ENCODE peak calls at places on chromosomes 7 and 10, in seven cellular contexts. D, L, K, U, Y, C and Z are unnamed samples.

GRCh38 chr10:25063644-25064043 is 47.2 kb downstream of the THNSL1 start:
- DNase-seq in C (no peak), L (no peak), Y (no peak), U (no peak), K (no peak), D (no peak), Z (no peak)

GRCh38 chr7:42234736-42235135 is 2.3 kb downstream of the GLI3 start:
- DNase-seq in U (no peak), L (no peak), K (no peak), D (no peak), C (no peak), Y (no peak), Z (no peak)

GRCh38 chr7:80134536-80135305 is at the start of gene GNAI1:
- DNase-seq in L (peak; percentile 81), D (peak; percentile 34), U (peak; percentile 86), C (no peak), Y (no peak), K (peak; percentile 66), Z (peak; percentile 79)

GRCh38 chr7:5594616-5595544 is 171.2 kb upstream of the TNRC18 start:
- DNase-seq in K (peak; percentile 54), L (no peak), D (no peak), Y (no peak), U (no peak), C (no peak), Z (no peak)

GRCh38 chr7:27585781-27586447 is 76.8 kb downstream of the HIBADH start:
- DNase-seq in L (no peak), C (no peak), Y (no peak), D (no peak), U (no peak), K (no peak), Z (no peak)

GRCh38 chr7:32516551-32517082 is 21.3 kb downstream of the AVL9 start:
- DNase-seq in C (no peak), D (no peak), U (no peak), K (no peak), L (no peak), Y (no peak), Z (no peak)

GRCh38 chr10:33623677-33624076 is 289.2 kb upstream of the NRP1 start:
- DNase-seq in C (no peak), Y (no peak), U (no peak), D (no peak), L (no peak), K (no peak), Z (no peak)

GRCh38 chr7:117011419-117012260 is 58.3 kb downstream of the ST7 start:
- DNase-seq in C (no peak), K (no peak), U (no peak), D (no peak), Y (no peak), L (no peak), Z (no peak)

GRCh38 chr10:125157473-125157865 is 2.9 kb downstream of the CTBP2 start:
- DNase-seq in D (no peak), Y (no peak), L (peak; percentile 58), K (no peak), U (no peak), C (no peak), Z (peak; percentile 16)

GRCh38 chr10:5234106-5234877 is 37.7 kb downstream of the AKR1C4 start:
- DNase-seq in Y (no peak), U (peak; percentile 73), L (peak; percentile 34), C (no peak), K (peak; percentile 79), D (no peak), Z (no peak)

GRCh38 chr7:19834566-19834965 is 61.1 kb upstream of the TMEM196 start:
- DNase-seq in U (peak; percentile 8), K (no peak), Y (no peak), C (no peak), L (no peak), D (peak; percentile 32), Z (no peak)

GRCh38 chr7:108002726-108003590 is at the start of gene LAMB1:
- DNase-seq in C (no peak), D (no peak), Y (no peak), K (peak; percentile 93), U (peak; percentile 82), L (peak; percentile 80), Z (peak; percentile 89)

GRCh38 chr7:74372511-74373111 is 81.1 kb upstream of the GTF2IRD1 start:
- DNase-seq in K (no peak), U (no peak), L (no peak), D (no peak), Y (no peak), C (no peak), Z (no peak)

GRCh38 chr7:92904292-92905131 is 68.1 kb upstream of the CDK6 start:
- DNase-seq in D (peak; percentile 95), U (peak; percentile 95), L (no peak), K (no peak), C (peak; percentile 91), Y (peak; percentile 93), Z (no peak)

GRCh38 chr10:131831561-131831960 is 69.2 kb upstream of the PPP2R2D start:
- DNase-seq in K (no peak), L (no peak), D (no peak), Y (no peak), U (no peak), C (no peak), Z (peak; percentile 67)

GRCh38 chr7:7539711-7540110 is 4.0 kb upstream of the COL28A1 start:
- DNase-seq in Y (no peak), D (no peak), C (no peak), L (no peak), K (no peak), U (no peak), Z (no peak)

GRCh38 chr10:50561816-50562215 is 61.9 kb downstream of the SGMS1 start:
- DNase-seq in L (peak; percentile 48), C (no peak), Y (no peak), D (no peak), U (peak; percentile 50), K (peak; percentile 58), Z (no peak)

GRCh38 chr7:87935373-87935706 is 1.3 kb downstream of the ADAM22 start:
- DNase-seq in K (peak; percentile 10), C (no peak), U (no peak), D (no peak), Y (no peak), L (no peak), Z (no peak)

GRCh38 chr10:12934777-12935176 is 66.7 kb downstream of the CCDC3 start:
- DNase-seq in Y (no peak), K (no peak), C (no peak), D (peak; percentile 2), L (no peak), U (peak; percentile 44), Z (no peak)

GRCh38 chr10:61313460-61313859 is 139.7 kb downstream of the TMEM26 start:
- DNase-seq in D (no peak), K (no peak), U (no peak), C (no peak), Y (no peak), L (no peak), Z (no peak)

GRCh38 chr7:111126987-111127386 is 36.1 kb downstream of the LRRN3 start:
- DNase-seq in Y (no peak), K (no peak), C (no peak), D (no peak), U (peak; percentile 12), L (no peak), Z (no peak)

GRCh38 chr7:55400191-55400590 is 35.1 kb downstream of the LANCL2 start:
- DNase-seq in D (no peak), Y (no peak), C (no peak), K (no peak), L (no peak), U (no peak), Z (no peak)

GRCh38 chr10:96292971-96293909 is 11.0 kb upstream of the DNTT start:
- DNase-seq in K (peak; percentile 45), D (no peak), U (peak; percentile 77), C (no peak), Y (no peak), L (peak; percentile 43), Z (no peak)

GRCh38 chr7:22157552-22157951 is 199.4 kb downstream of the RAPGEF5 start:
- DNase-seq in Y (no peak), K (no peak), D (no peak), U (no peak), C (no peak), L (no peak), Z (no peak)

GRCh38 chr10:19302117-19302516 is 253.5 kb downstream of the MALRD1 start:
- DNase-seq in L (no peak), U (peak; percentile 31), K (no peak), Y (no peak), D (peak; percentile 53), C (no peak), Z (no peak)

GRCh38 chr10:29012926-29013554 is 275.8 kb upstream of the LYZL1 start:
- DNase-seq in K (no peak), U (no peak), C (no peak), D (no peak), L (no peak), Y (no peak), Z (no peak)